ENCODE peak calls at places on chromosomes 5 and 9, in eight cellular contexts. S is fibroblast of the aortic adventitia; I is anterior cingulate cortex; P is stimulated activated CD4-positive, alpha-beta T cell treated with anti-CD3 and anti-CD28 coated beads, Interleukin-1b, Interleukin-23, amount 100 ng/mL, for 24 hours; D is 8988T; K is NCI-H460; T is effector CD4-positive, alpha-beta T cell; N is HT1080. Q is an unnamed sample.

GRCh38 chr5:59177644-59178043 is 594.8 kb downstream of the RAB3C start:
- DNase-seq in S (no peak), I (no peak), P (no peak), D (no peak), K (no peak), T (no peak), N (no peak), Q (no peak)

GRCh38 chr9:26426732-26427131 is 465.9 kb downstream of the CAAP1 start:
- DNase-seq in S (no peak), I (no peak), P (no peak), D (no peak), K (no peak), T (no peak), N (no peak), Q (no peak)

GRCh38 chr9:83011611-83012010 is 51.3 kb downstream of the RASEF start:
- DNase-seq in S (peak; percentile 38), I (no peak), P (no peak), D (no peak), K (no peak), T (no peak), N (no peak), Q (no peak)

GRCh38 chr5:83441752-83442151 is 29.8 kb upstream of the VCAN start:
- DNase-seq in S (no peak), I (no peak), P (no peak), D (no peak), K (no peak), T (no peak), N (no peak), Q (no peak)

GRCh38 chr5:174520420-174521396 is 203.7 kb upstream of the MSX2 start:
- DNase-seq in S (peak; percentile 4), I (no peak), P (no peak), D (no peak), K (no peak), T (no peak), N (no peak), Q (no peak)

GRCh38 chr5:116702776-116703175 is 128.2 kb upstream of the SEMA6A start:
- DNase-seq in S (no peak), I (no peak), P (no peak), D (no peak), K (no peak), T (no peak), N (no peak), Q (no peak)

GRCh38 chr5:140186155-140186753 is 11.3 kb downstream of the CYSTM1 start:
- DNase-seq in S (no peak), I (no peak), P (no peak), D (no peak), K (no peak), T (no peak), N (no peak), Q (no peak)

GRCh38 chr9:116842658-116843057 is 155.6 kb downstream of the TRIM32 start:
- DNase-seq in S (no peak), I (no peak), P (no peak), D (no peak), K (no peak), T (no peak), N (no peak), Q (no peak)

GRCh38 chr5:141713616-141714309 is 31.7 kb upstream of the ARAP3 start:
- DNase-seq in S (peak; percentile 33), I (no peak), P (no peak), D (no peak), K (peak; percentile 7), T (no peak), N (peak; percentile 26), Q (no peak)

GRCh38 chr9:105138306-105138801 is 106.1 kb upstream of the SLC44A1 start:
- DNase-seq in S (no peak), I (no peak), P (no peak), D (no peak), K (no peak), T (no peak), N (no peak), Q (peak; percentile 35)

GRCh38 chr5:139650689-139651501 is 2.7 kb downstream of the CXXC5 start:
- DNase-seq in S (no peak), I (no peak), P (no peak), D (no peak), K (no peak), T (no peak), N (no peak), Q (peak; percentile 91)

GRCh38 chr9:130446111-130446861 is 1.5 kb downstream of the ASS1 start:
- DNase-seq in S (peak; percentile 96), I (no peak), P (no peak), D (no peak), K (no peak), T (no peak), N (no peak), Q (no peak)

GRCh38 chr9:1005043-1005667 is 28.7 kb downstream of the DMRT3 start:
- DNase-seq in S (peak; percentile 51), I (no peak), P (no peak), D (peak; percentile 28), K (peak; percentile 48), T (no peak), N (peak; percentile 54), Q (peak; percentile 61)

GRCh38 chr5:59346987-59347386 is 546.5 kb downstream of the PDE4D start:
- DNase-seq in S (no peak), I (no peak), P (no peak), D (no peak), K (no peak), T (no peak), N (no peak), Q (no peak)